ENCODE peak calls at places on chromosomes 12 and 14, in nine cellular contexts. H, S, F, O, P, V, J, E and L are unnamed samples.

GRCh38 chr12:87827638-87828264 is 201.4 kb downstream of the C12orf50 start:
- DNase-seq in H (no peak), O (peak; percentile 70), V (no peak), P (peak; percentile 32), J (no peak), S (no peak), F (no peak), E (no peak), L (no peak)

GRCh38 chr12:53956251-53956887 is 1.7 kb downstream of the HOXC12 start:
- DNase-seq in S (no peak), F (no peak), P (no peak), O (no peak), H (no peak), J (no peak), V (no peak), E (no peak), L (no peak)

GRCh38 chr14:65585216-65585615 is 172.7 kb downstream of the FUT8 start:
- DNase-seq in H (no peak), E (no peak), S (no peak), J (no peak), V (no peak), P (no peak), O (no peak), F (no peak), L (no peak)

GRCh38 chr14:33237102-33237501 is 298.4 kb downstream of the NPAS3 start:
- DNase-seq in E (no peak), J (peak; percentile 8), S (no peak), O (no peak), P (no peak), F (no peak), V (no peak), H (no peak), L (no peak)

GRCh38 chr14:71487941-71488340 is 444.3 kb upstream of the RGS6 start:
- DNase-seq in V (no peak), O (peak; percentile 17), F (no peak), S (no peak), H (no peak), E (no peak), P (no peak), J (no peak), L (peak; percentile 16)

GRCh38 chr12:82176761-82177490 is 181.3 kb downstream of the CCDC59 start:
- DNase-seq in P (no peak), F (no peak), S (no peak), J (peak; percentile 43), O (peak; percentile 4), V (no peak), H (no peak), E (no peak), L (no peak)

GRCh38 chr12:47774664-47775063 is 1.6 kb downstream of the SLC48A1 start:
- DNase-seq in J (no peak), P (no peak), S (no peak), V (no peak), F (no peak), E (no peak), O (no peak), H (no peak), L (no peak)

GRCh38 chr12:93982847-93983315 is 165.5 kb upstream of the PLXNC1 start:
- DNase-seq in V (no peak), P (peak; percentile 67), J (peak; percentile 61), O (peak; percentile 75), S (no peak), H (no peak), F (no peak), E (no peak), L (peak; percentile 63)

GRCh38 chr12:118354903-118355302 is 17.8 kb downstream of the TAOK3 start:
- DNase-seq in P (no peak), F (no peak), J (no peak), O (no peak), E (no peak), S (no peak), V (no peak), H (no peak), L (no peak)

GRCh38 chr12:118055144-118055557 is 5.8 kb downstream of the WSB2 start:
- DNase-seq in H (peak; percentile 54), S (peak; percentile 77), V (peak; percentile 54), O (peak; percentile 50), P (no peak), F (peak; percentile 58), J (no peak), E (peak; percentile 54), L (peak; percentile 90)

GRCh38 chr14:23653046-23653445 is 16.9 kb downstream of the DHRS2 start:
- DNase-seq in S (no peak), P (no peak), F (no peak), H (no peak), J (peak; percentile 22), O (no peak), V (no peak), E (no peak), L (no peak)

GRCh38 chr12:122819209-122819805 is 15.9 kb upstream of the HIP1R start:
- DNase-seq in P (no peak), F (peak; percentile 39), S (no peak), O (no peak), E (no peak), H (no peak), V (no peak), J (no peak), L (no peak)

GRCh38 chr12:64968989-64969819 is 144.8 kb downstream of the TBC1D30 start:
- DNase-seq in V (no peak), H (no peak), P (peak; percentile 23), F (no peak), O (peak; percentile 77), E (no peak), S (no peak), J (no peak), L (no peak)

GRCh38 chr12:13254311-13254710 is 57.8 kb downstream of the EMP1 start:
- DNase-seq in O (no peak), E (no peak), F (no peak), S (no peak), P (no peak), J (no peak), H (no peak), V (no peak), L (no peak)

GRCh38 chr12:96487214-96487613 is 2.2 kb upstream of the CFAP54 start:
- DNase-seq in S (no peak), E (no peak), V (no peak), O (peak; percentile 74), F (no peak), J (peak; percentile 74), H (no peak), P (no peak), L (no peak)

GRCh38 chr14:20687362-20688166 is 1.0 kb upstream of the ANG start:
- DNase-seq in P (no peak), S (no peak), J (no peak), F (peak; percentile 47), E (no peak), H (no peak), V (no peak), O (no peak), L (no peak)

GRCh38 chr12:113049976-113050742 is 6.4 kb upstream of the DTX1 start:
- DNase-seq in F (peak; percentile 64), P (no peak), J (no peak), H (no peak), E (no peak), V (no peak), S (peak; percentile 66), O (no peak), L (no peak)
- TF ChIP-seq CTCF in F (peak; percentile 11), P (no peak), J (peak; percentile 5), H (no peak), E (no peak), V (no peak), S (no peak), O (no peak), L (no peak)

DNA sequence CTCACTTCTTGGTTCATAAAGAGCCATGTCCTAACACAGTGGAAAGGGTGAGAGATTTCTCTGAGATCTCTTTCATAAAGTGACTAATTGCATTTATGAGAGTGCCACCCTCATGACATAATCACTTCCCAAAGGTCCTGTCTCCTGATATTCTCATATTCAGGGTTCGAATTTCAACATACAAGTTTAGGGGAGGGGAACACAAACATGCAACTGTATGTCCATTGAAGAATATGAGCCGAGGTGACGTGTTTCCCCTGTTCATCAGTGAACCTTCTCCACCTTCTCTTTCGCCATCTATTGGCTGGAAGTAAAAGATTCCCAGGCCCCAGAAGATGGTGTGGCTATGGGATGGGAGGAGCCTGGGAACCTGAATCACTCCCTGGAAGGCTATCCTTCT is 354.2 kb upstream of the ATP2B1 start:
- DNase-seq in E (no peak), P (no peak), H (no peak), J (no peak), F (no peak), O (no peak), S (no peak), V (no peak), L (no peak)
- TF ChIP-seq CTCF in E (no peak), P (no peak), H (no peak), J (no peak), F (no peak), O (no peak), S (no peak), V (no peak), L (no peak)

GRCh38 chr12:16681196-16681595 is 75.2 kb upstream of the LMO3 start:
- DNase-seq in S (no peak), E (no peak), F (no peak), V (no peak), J (no peak), O (no peak), H (no peak), P (no peak), L (no peak)

DNA sequence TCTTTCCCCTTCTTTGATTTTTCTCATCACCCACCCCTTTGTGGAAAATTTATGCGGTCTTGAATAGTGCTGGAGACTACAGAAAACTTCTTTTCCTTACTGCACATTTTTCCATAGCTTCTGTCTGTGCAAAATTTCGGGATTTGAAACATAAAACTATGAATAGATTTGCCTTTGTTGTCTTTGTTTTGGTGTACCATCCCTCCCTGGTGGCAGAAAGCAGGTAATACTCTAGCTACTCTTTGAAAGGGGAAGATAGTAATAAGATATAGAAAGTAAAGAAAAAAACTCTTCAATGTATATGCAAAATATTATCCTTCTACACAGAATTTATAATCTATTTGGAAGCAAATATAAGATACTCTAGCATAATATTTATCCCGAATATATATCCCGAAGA is 79.1 kb upstream of the LMO3 start:
- DNase-seq in E (no peak), V (no peak), H (no peak), O (no peak), J (peak; percentile 2), P (no peak), F (no peak), S (no peak), L (no peak)
- TF ChIP-seq CTCF in E (no peak), V (no peak), H (no peak), O (no peak), J (peak; percentile 40), P (peak; percentile 41), F (no peak), S (no peak), L (no peak)

DNA sequence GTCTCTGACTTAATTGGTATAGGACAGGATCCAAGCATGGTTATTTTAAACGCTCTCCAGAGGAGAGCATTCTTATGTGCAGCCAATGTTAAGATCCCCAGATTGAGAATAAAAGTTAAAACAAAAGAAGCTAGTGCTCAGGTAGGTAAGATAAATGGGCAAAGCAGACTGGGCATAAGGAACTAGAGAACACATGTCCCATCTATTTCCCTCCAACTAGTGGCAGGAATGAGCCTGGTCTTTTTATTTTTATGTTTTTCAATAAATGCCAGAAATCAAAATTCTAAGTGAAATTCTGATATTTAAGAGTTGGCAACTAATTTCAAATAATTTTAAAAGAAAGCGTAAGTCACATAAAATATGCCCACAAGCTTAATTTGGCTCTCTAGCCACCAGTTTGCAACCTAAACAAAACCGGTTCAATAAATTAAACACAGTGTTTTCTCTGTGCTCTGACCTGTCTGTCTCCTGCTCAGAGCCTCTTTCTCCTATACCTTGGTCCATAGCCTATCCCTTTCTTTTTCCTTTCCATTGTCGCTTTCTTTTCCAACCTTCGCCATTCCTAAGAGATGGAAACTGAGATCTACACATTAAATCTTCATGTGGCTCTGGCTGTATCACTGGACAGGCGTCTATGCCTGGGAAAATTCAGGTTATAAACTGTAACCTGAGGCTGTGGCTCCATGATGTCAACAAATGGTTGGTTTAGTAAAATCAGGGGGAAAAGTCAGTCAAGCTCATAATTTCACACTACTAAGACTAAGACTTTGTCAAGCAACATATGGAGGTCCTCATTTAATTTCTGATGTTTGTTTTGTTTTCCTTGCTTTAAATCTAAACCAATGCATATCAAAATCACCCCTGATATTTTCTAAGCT is 5.5 kb downstream of the SLC38A1 start:
- DNase-seq in F (no peak), H (no peak), O (no peak), V (no peak), E (no peak), S (no peak), J (no peak), P (no peak), L (no peak)
- TF ChIP-seq CTCF in F (peak; percentile 16), H (no peak), O (peak; percentile 34), V (no peak), E (peak; percentile 10), S (no peak), J (peak; percentile 32), P (peak; percentile 40), L (no peak)